ENCODE peak calls at places on chromosomes 3 and 15, in ten cellular contexts. O is natural killer cell treated with Interleukin-12 subunit alpha and Interleukin-12 subunit beta and Interleukin-15 and Interleukin-18, amount 100 ng/mL, for 72 hours; U is A172; V is uterus; Z is HFFc6; I is stimulated activated CD8-positive, alpha-beta memory T cell treated with anti-CD3 and anti-CD28 coated beads, Interleukin-4, amount 100 ng/mL, for 24 hours; Y is brain pericyte; R is HTR-8/SVneo; H is heart left ventricle; T is Right ventricle myocardium superior. W is an unnamed sample.

GRCh38 chr3:128177865-128178264 is 24.6 kb downstream of the EEFSEC start:
- DNase-seq in O (no peak), U (no peak), V (no peak), Z (no peak), I (no peak), Y (no peak), R (no peak), H (no peak), T (no peak), W (no peak)

GRCh38 chr15:89401636-89402252 is 67.1 kb upstream of the POLG start:
- DNase-seq in O (no peak), U (peak), V (no peak), Z (peak), I (no peak), Y (no peak), R (peak), H (no peak), T (no peak), W (no peak)

GRCh38 chr3:52291508-52292181 is 4.0 kb downstream of the GLYCTK start:
- DNase-seq in O (peak), U (no peak), V (no peak), Z (no peak), I (no peak), Y (no peak), R (no peak), H (no peak), T (no peak), W (no peak)

GRCh38 chr15:71755092-71755491 is 55.3 kb upstream of the NR2E3 start:
- DNase-seq in O (no peak), U (no peak), V (no peak), Z (no peak), I (no peak), Y (no peak), R (no peak), H (no peak), T (no peak), W (no peak)

GRCh38 chr3:147358144-147358992 is 48.0 kb downstream of the ZIC4 start:
- DNase-seq in O (no peak), U (no peak), V (no peak), Z (no peak), I (no peak), Y (no peak), R (no peak), H (no peak), T (no peak), W (no peak)

GRCh38 chr3:133535971-133536634 is 37.4 kb upstream of the CDV3 start:
- DNase-seq in O (no peak), U (peak), V (no peak), Z (peak), I (no peak), Y (peak), R (peak), H (no peak), T (no peak), W (no peak)

GRCh38 chr15:61621146-61621545 is 392.0 kb upstream of the RORA start:
- DNase-seq in O (no peak), U (peak), V (no peak), Z (no peak), I (no peak), Y (no peak), R (peak), H (no peak), T (no peak), W (no peak)

GRCh38 chr15:94844533-94845390 is 613.4 kb downstream of the MCTP2 start:
- DNase-seq in O (no peak), U (no peak), V (peak), Z (no peak), I (no peak), Y (no peak), R (no peak), H (peak), T (peak), W (peak)

GRCh38 chr3:31544634-31545033 is 11.9 kb downstream of the STT3B start:
- DNase-seq in O (no peak), U (no peak), V (no peak), Z (no peak), I (no peak), Y (no peak), R (no peak), H (peak), T (peak), W (peak)

GRCh38 chr3:1883489-1883888 is 215.2 kb upstream of the CNTN4 start:
- DNase-seq in O (no peak), U (no peak), V (no peak), Z (no peak), I (no peak), Y (no peak), R (peak), H (no peak), T (no peak), W (no peak)

GRCh38 chr3:60887574-60887973 is 363.7 kb downstream of the FHIT start:
- DNase-seq in O (no peak), U (no peak), V (no peak), Z (no peak), I (no peak), Y (no peak), R (no peak), H (no peak), T (no peak), W (no peak)

GRCh38 chr15:74870496-74871213 is 2.5 kb downstream of the SCAMP2 start:
- DNase-seq in O (no peak), U (no peak), V (no peak), Z (no peak), I (no peak), Y (no peak), R (no peak), H (no peak), T (no peak), W (no peak)

GRCh38 chr3:55206000-55206399 is 278.1 kb upstream of the LRTM1 start:
- DNase-seq in O (no peak), U (no peak), V (no peak), Z (no peak), I (no peak), Y (no peak), R (no peak), H (no peak), T (no peak), W (no peak)

GRCh38 chr3:14522129-14522691 is 17.9 kb downstream of the GRIP2 start:
- DNase-seq in O (peak), U (no peak), V (no peak), Z (no peak), I (no peak), Y (no peak), R (no peak), H (peak), T (peak), W (peak)

GRCh38 chr15:81091889-81092558 is 42.0 kb upstream of the CFAP161 start:
- DNase-seq in O (no peak), U (peak), V (peak), Z (peak), I (no peak), Y (peak), R (peak), H (peak), T (no peak), W (no peak)

GRCh38 chr3:113148307-113148703 is 63.1 kb upstream of the BOC start:
- DNase-seq in O (no peak), U (no peak), V (peak), Z (no peak), I (no peak), Y (no peak), R (no peak), H (peak), T (no peak), W (no peak)